ENCODE peak calls at places on chromosomes 12 and 14, in ten cellular contexts. E, Q, K, M, A, Y, L, W, H and D are unnamed samples.

GRCh38 chr12:51873251-51873994 is 14.5 kb upstream of the ANKRD33 start:
- DNase-seq in A (no peak), M (no peak), L (no peak), Y (no peak), Q (no peak), K (no peak), E (no peak), W (no peak), H (no peak), D (no peak)

GRCh38 chr12:97075583-97076268 is 168.7 kb downstream of the NEDD1 start:
- DNase-seq in A (peak), L (no peak), Y (no peak), E (no peak), W (no peak), K (no peak), Q (no peak), H (no peak), M (peak), D (no peak)

GRCh38 chr12:116130431-116130830 is 147.1 kb downstream of the MED13L start:
- DNase-seq in M (no peak), K (no peak), Q (no peak), Y (peak), A (peak), E (no peak), H (no peak), W (peak), L (no peak), D (peak)

GRCh38 chr14:68598089-68598488 is 194.8 kb downstream of the ZFP36L1 start:
- DNase-seq in E (no peak), M (no peak), Q (no peak), L (no peak), W (no peak), A (no peak), H (no peak), Y (no peak), K (no peak), D (no peak)

GRCh38 chr12:120466560-120467315 is 2.8 kb downstream of the SRSF9 start:
- DNase-seq in A (peak), E (peak), H (peak), L (no peak), K (peak), W (peak), M (no peak), Q (no peak), Y (peak), D (no peak)

GRCh38 chr12:99271071-99271470 is 376.5 kb upstream of the GARIN6 start:
- DNase-seq in L (no peak), H (no peak), E (no peak), A (no peak), M (no peak), K (no peak), W (no peak), Y (no peak), Q (no peak), D (no peak)

GRCh38 chr12:32568241-32568640 is 110.9 kb upstream of the DNM1L start:
- DNase-seq in A (peak), Y (peak), E (no peak), Q (no peak), H (no peak), M (peak), W (peak), K (no peak), L (no peak), D (no peak)

GRCh38 chr12:57604454-57605307 is at the start of gene DTX3:
- DNase-seq in Y (peak), E (no peak), Q (no peak), L (peak), K (no peak), A (no peak), H (peak), M (no peak), W (peak), D (no peak)

GRCh38 chr12:5492562-5492961 is 60.7 kb downstream of the NTF3 start:
- DNase-seq in E (no peak), A (no peak), Y (no peak), Q (no peak), L (no peak), K (no peak), W (no peak), H (no peak), M (no peak), D (no peak)

GRCh38 chr14:101505216-101505970 is 55.9 kb upstream of the DIO3 start:
- DNase-seq in M (no peak), K (no peak), Y (no peak), H (no peak), A (no peak), W (no peak), Q (no peak), E (no peak), L (no peak), D (no peak)

GRCh38 chr12:106425061-106425706 is 67.6 kb downstream of the POLR3B start:
- DNase-seq in A (no peak), E (no peak), Q (no peak), H (no peak), M (no peak), L (no peak), W (no peak), Y (no peak), K (no peak), D (no peak)

GRCh38 chr12:52568111-52568510 is 5.5 kb downstream of the KRT74 start:
- DNase-seq in W (no peak), E (no peak), M (no peak), L (no peak), H (no peak), Q (no peak), Y (no peak), A (no peak), K (no peak), D (no peak)

GRCh38 chr12:88627501-88627900 is 47.2 kb upstream of the KITLG start:
- DNase-seq in K (no peak), Q (no peak), M (no peak), H (no peak), Y (peak), E (no peak), W (no peak), L (no peak), A (no peak), D (no peak)

GRCh38 chr12:104605685-104606084 is 148.9 kb downstream of the CHST11 start:
- DNase-seq in M (no peak), L (no peak), K (no peak), Y (peak), Q (no peak), E (peak), A (no peak), H (no peak), W (peak), D (no peak)

GRCh38 chr14:24699052-24699451 is 65.1 kb upstream of the GZMB start:
- DNase-seq in W (no peak), H (no peak), K (peak), Y (no peak), E (no peak), L (no peak), M (no peak), A (no peak), Q (no peak), D (no peak)

GRCh38 chr14:39469094-39469710 is 37.0 kb upstream of the FBXO33 start:
- DNase-seq in Y (peak), W (no peak), L (peak), Q (no peak), A (peak), E (peak), H (peak), K (peak), M (no peak), D (no peak)

GRCh38 chr14:102933618-102934231 is 11.3 kb downstream of the AMN start:
- DNase-seq in L (no peak), K (no peak), Y (no peak), W (no peak), A (no peak), E (no peak), H (no peak), M (no peak), Q (no peak), D (no peak)

GRCh38 chr12:68317047-68317667 is 15.0 kb downstream of the MDM1 start:
- DNase-seq in Y (peak), L (no peak), M (peak), A (peak), H (peak), K (peak), E (peak), W (peak), Q (no peak), D (no peak)

GRCh38 chr12:22626429-22626828 is 1.5 kb downstream of the ETNK1 start:
- DNase-seq in K (peak), Y (peak), E (no peak), A (peak), Q (no peak), W (peak), H (peak), L (no peak), M (no peak), D (no peak)

GRCh38 chr14:35337557-35338255 is 45.5 kb downstream of the PSMA6 start:
- DNase-seq in A (no peak), Q (no peak), Y (no peak), L (no peak), M (no peak), K (no peak), E (no peak), W (no peak), H (no peak), D (no peak)

GRCh38 chr12:14664434-14665023 is 31.9 kb downstream of the GUCY2C start:
- DNase-seq in H (peak), L (no peak), W (peak), Q (no peak), A (peak), Y (peak), M (no peak), E (peak), K (peak), D (no peak)

GRCh38 chr14:80605536-80605935 is 336.0 kb downstream of the CEP128 start:
- DNase-seq in W (no peak), E (no peak), K (no peak), M (no peak), Y (peak), A (no peak), H (no peak), Q (no peak), L (no peak), D (no peak)

GRCh38 chr12:67486671-67487070 is 161.9 kb upstream of the DYRK2 start:
- DNase-seq in A (no peak), Y (no peak), W (no peak), Q (no peak), H (no peak), E (no peak), M (no peak), L (no peak), K (no peak), D (no peak)

GRCh38 chr14:53924754-53925153 is 31.9 kb downstream of the BMP4 start:
- DNase-seq in Y (peak), W (peak), E (no peak), H (no peak), L (no peak), Q (no peak), K (no peak), A (peak), M (peak), D (no peak)

GRCh38 chr12:101875112-101875961 is 2.0 kb upstream of the DRAM1 start:
- DNase-seq in Q (no peak), W (peak), A (peak), L (no peak), Y (peak), M (peak), H (no peak), K (no peak), E (no peak), D (no peak)

GRCh38 chr14:67999693-68000384 is 180.3 kb downstream of the RAD51B start:
- DNase-seq in M (no peak), E (no peak), W (peak), Q (no peak), A (peak), H (no peak), L (no peak), K (no peak), Y (peak), D (no peak)

GRCh38 chr12:11461433-11461832 is 66.1 kb upstream of the PRB2 start:
- DNase-seq in K (no peak), E (no peak), W (no peak), M (no peak), Q (no peak), L (no peak), A (no peak), H (no peak), Y (no peak), D (no peak)

GRCh38 chr14:68593806-68594536 is 198.9 kb downstream of the ZFP36L1 start:
- DNase-seq in E (no peak), H (no peak), Y (no peak), M (no peak), L (no peak), A (no peak), Q (no peak), K (no peak), W (no peak), D (no peak)

GRCh38 chr12:11795910-11796459 is 146.5 kb downstream of the ETV6 start:
- DNase-seq in M (no peak), W (peak), A (peak), K (no peak), E (no peak), Y (peak), H (no peak), L (no peak), Q (no peak), D (no peak)

GRCh38 chr14:94710731-94711130 is 59.2 kb downstream of the GSC start:
- DNase-seq in Y (no peak), H (no peak), A (no peak), K (no peak), M (no peak), W (no peak), Q (no peak), E (no peak), L (no peak), D (no peak)

GRCh38 chr12:79689477-79690155 is 1.1 kb downstream of the PAWR start:
- DNase-seq in K (peak), E (no peak), A (peak), M (no peak), W (peak), Q (no peak), Y (peak), L (no peak), H (no peak), D (no peak)

GRCh38 chr12:108390495-108391203 is 51.5 kb upstream of the CMKLR1 start:
- DNase-seq in Q (no peak), M (no peak), A (no peak), Y (no peak), K (no peak), L (no peak), E (no peak), W (no peak), H (no peak), D (no peak)

GRCh38 chr12:58285551-58285950 is 344.2 kb downstream of the ATP23 start:
- DNase-seq in H (no peak), Y (no peak), E (no peak), L (no peak), K (no peak), W (no peak), Q (no peak), M (no peak), A (no peak), D (no peak)

GRCh38 chr14:88346048-88346639 is 23.1 kb upstream of the KCNK10 start:
- DNase-seq in K (no peak), A (no peak), M (no peak), Y (no peak), H (no peak), Q (no peak), W (no peak), L (no peak), E (no peak), D (no peak)

GRCh38 chr14:102920273-102920997 is 2.0 kb upstream of the AMN start:
- DNase-seq in M (no peak), W (no peak), L (no peak), K (no peak), Q (no peak), A (no peak), E (no peak), Y (no peak), H (peak), D (no peak)

GRCh38 chr12:111664961-111665865 is 20.5 kb downstream of the BRAP start:
- DNase-seq in H (no peak), Q (no peak), L (no peak), A (no peak), Y (no peak), M (no peak), E (no peak), K (no peak), W (no peak), D (no peak)

GRCh38 chr12:107400686-107401447 is 284.7 kb upstream of the PWP1 start:
- DNase-seq in H (peak), A (no peak), W (peak), Q (no peak), M (no peak), Y (peak), E (peak), K (no peak), L (no peak), D (no peak)